ENCODE peak calls at places on chromosomes 13 and 19, in four cellular contexts. O is K562, P is HepG2, K is GM12878. Q is an unnamed sample.

GRCh38 chr13:75788494-75788991 is 152.4 kb downstream of the LMO7 start:
- DNase-seq in K (no peak), O (no peak), P (no peak), Q (no peak)

GRCh38 chr13:92951273-92951820 is 275.3 kb upstream of the GPC6 start:
- DNase-seq in O (no peak), P (no peak), K (no peak), Q (no peak)

GRCh38 chr13:47679391-47679790 is 321.7 kb downstream of the SUCLA2 start:
- DNase-seq in P (no peak), O (no peak), K (no peak), Q (no peak)

GRCh38 chr19:44212865-44213346 is 574 bp downstream of the ZNF227 start:
- DNase-seq in P (peak; percentile 1), K (no peak), O (peak; percentile 21), Q (no peak)

GRCh38 chr19:48390188-48391099 is 907 bp downstream of the KDELR1 start:
- DNase-seq in O (peak; percentile 79), P (peak; percentile 44), K (no peak), Q (no peak)

GRCh38 chr19:3210347-3211017 is 14.0 kb upstream of the CELF5 start:
- DNase-seq in K (no peak), P (peak; percentile 29), O (peak; percentile 69), Q (peak; percentile 34)

GRCh38 chr19:10182847-10183246 is 11.9 kb downstream of the DNMT1 start:
- DNase-seq in O (no peak), P (no peak), K (no peak), Q (no peak)

GRCh38 chr19:33110201-33110910 is 21.6 kb upstream of the WDR88 start:
- DNase-seq in O (no peak), K (no peak), P (no peak), Q (no peak)

GRCh38 chr19:54188224-54188871 is 1.0 kb downstream of the MBOAT7 start:
- DNase-seq in O (peak; percentile 84), K (no peak), P (no peak), Q (no peak)

GRCh38 chr13:100733261-100733660 is 58.7 kb upstream of the TMTC4 start:
- DNase-seq in K (no peak), O (no peak), P (no peak), Q (no peak)

GRCh38 chr13:64278493-64278892 is 2862.8 kb upstream of the PCDH20 start:
- DNase-seq in P (no peak), K (no peak), O (no peak), Q (no peak)

GRCh38 chr19:45955905-45956608 is 17.6 kb downstream of the NOVA2 start:
- DNase-seq in O (no peak), K (no peak), P (peak; percentile 38), Q (no peak)

GRCh38 chr13:114161644-114162532 is 17.2 kb upstream of the CFAP97D2 start:
- DNase-seq in P (peak; percentile 63), K (no peak), O (no peak), Q (no peak)

GRCh38 chr13:33119886-33120543 is 103.8 kb downstream of the KL start:
- DNase-seq in P (no peak), K (no peak), O (no peak), Q (no peak)

GRCh38 chr13:21130116-21130515 is 46.2 kb downstream of the SKA3 start:
- DNase-seq in O (no peak), P (no peak), K (no peak), Q (no peak)

GRCh38 chr13:30027569-30028455 is 177.4 kb upstream of the UBL3 start:
- DNase-seq in P (no peak), K (no peak), O (no peak), Q (no peak)

GRCh38 chr19:13334801-13335481 is 171.3 kb downstream of the CACNA1A start:
- DNase-seq in O (no peak), P (no peak), K (no peak), Q (no peak)

GRCh38 chr13:40666905-40667621 is 622 bp upstream of the FOXO1 start:
- DNase-seq in P (peak; percentile 48), K (no peak), O (no peak), Q (no peak)

GRCh38 chr13:40986328-40986856 is 32.7 kb downstream of the ELF1 start:
- DNase-seq in P (peak; percentile 73), O (no peak), K (no peak), Q (no peak)

GRCh38 chr13:96011291-96011875 is 41.8 kb downstream of the UGGT2 start:
- DNase-seq in O (no peak), P (no peak), K (no peak), Q (no peak)
- TF ChIP-seq RFX5 in O (no peak), P (no peak), K (no peak), Q (no peak)

DNA sequence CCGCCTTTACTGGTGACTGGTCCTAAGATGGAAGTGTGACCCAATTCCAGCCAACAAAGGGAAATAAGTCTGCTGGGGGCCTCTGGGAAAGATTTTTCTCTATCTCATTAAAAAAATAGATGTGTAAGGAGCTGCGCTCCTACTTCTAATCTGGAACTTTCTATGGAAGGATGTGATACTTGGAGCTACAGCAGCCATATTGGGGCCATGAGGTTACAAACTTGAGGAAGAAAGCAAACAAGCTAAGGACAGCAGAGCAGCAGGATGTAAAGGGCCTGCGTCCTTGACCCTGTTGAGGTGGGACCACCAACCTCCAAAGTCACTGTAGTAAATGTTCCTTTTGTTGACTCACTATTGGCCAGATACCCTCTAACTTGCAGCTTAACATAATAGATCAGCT is 7.5 kb downstream of the GPR42 start:
- DNase-seq in K (no peak), O (no peak), P (no peak), Q (no peak)
- TF ChIP-seq KDM1A in K (no peak), O (no peak), P (no peak), Q (no peak)

GRCh38 chr19:17627921-17628320 is 60.2 kb downstream of the UNC13A start:
- DNase-seq in K (no peak), P (no peak), O (no peak), Q (no peak)
- TF ChIP-seq CREB1 in K (no peak), P (no peak), O (no peak), Q (no peak)

DNA sequence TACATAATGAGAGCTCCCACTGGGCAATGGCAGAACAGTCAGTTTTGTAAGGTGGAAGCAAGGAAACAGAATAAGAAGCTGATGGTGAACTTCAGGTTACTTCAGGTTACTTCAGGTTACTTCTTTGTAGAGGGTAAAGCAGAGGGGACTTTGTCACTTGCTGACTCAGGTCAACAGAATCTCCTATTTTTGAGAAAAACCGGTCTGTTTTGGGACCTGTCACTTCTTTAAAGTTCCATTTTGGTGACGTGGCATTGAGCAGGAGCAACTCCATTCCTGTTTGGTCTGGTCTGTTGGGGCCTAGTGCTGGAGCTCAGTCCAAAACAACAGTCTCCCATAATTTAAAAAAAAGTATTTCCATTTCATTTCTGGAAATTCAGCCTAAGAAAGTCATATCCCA is 29.7 kb downstream of the ATP11A start:
- DNase-seq in P (no peak), O (no peak), K (no peak), Q (no peak)
- TF ChIP-seq RFX5 in P (no peak), O (no peak), K (no peak), Q (no peak)

DNA sequence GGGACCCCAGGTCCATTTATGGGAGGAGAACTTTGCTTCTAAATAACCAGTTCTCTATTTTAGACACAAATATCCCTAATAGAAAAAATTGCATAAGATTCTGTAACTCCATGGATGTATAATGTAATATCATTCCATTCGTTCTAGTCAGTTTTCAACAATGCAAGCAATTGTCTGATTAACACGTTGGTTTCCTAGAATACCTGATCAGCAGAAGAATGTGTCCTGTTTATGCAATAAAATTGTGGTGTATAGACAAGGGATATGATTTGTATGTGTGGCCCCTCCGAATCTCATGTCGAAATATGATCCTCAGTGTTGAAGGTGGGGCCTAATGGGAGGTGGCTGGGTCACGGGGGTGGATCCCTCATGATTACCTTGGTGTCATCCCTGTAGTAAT is 62.1 kb downstream of the RUBCNL start:
- DNase-seq in O (no peak), P (no peak), K (no peak), Q (no peak)
- TF ChIP-seq KDM1A in O (no peak), P (no peak), K (no peak), Q (no peak)

Q was measured in H1.